ENCODE peak calls at places on chromosomes 1 and 21, in five cellular contexts. I, H, W, U and Y are unnamed samples.
A peak's percentile ranks its signal among the peaks of the same experiment; 100 is the strongest.

GRCh38 chr1:248926401-248927182 is 20.6 kb downstream of the PGBD2 start:
- DNase-seq in U (peak; percentile 52), H (peak; percentile 73), W (peak; percentile 90), I (no peak), Y (peak; percentile 42)

GRCh38 chr1:93584238-93585003 is 97.2 kb downstream of the BCAR3 start:
- DNase-seq in H (no peak), W (no peak), U (no peak), I (no peak), Y (peak; percentile 76)

GRCh38 chr1:182301467-182302198 is 90.0 kb downstream of the GLUL start:
- DNase-seq in W (no peak), H (peak; percentile 1), U (peak; percentile 50), I (peak; percentile 71), Y (peak; percentile 54)

GRCh38 chr1:115063238-115063901 is 25.9 kb downstream of the TSPAN2 start:
- DNase-seq in H (no peak), U (peak; percentile 43), I (no peak), W (peak; percentile 65), Y (no peak)

GRCh38 chr1:54051936-54052469 is 1.0 kb downstream of the TMEM59 start:
- DNase-seq in I (no peak), H (no peak), U (peak; percentile 13), W (peak; percentile 50), Y (peak; percentile 36)

GRCh38 chr1:13699510-13699909 is 478 bp upstream of the PRDM2 start:
- DNase-seq in U (peak; percentile 33), W (peak; percentile 17), I (no peak), H (no peak), Y (no peak)

GRCh38 chr1:52368383-52369172 is 2.6 kb upstream of the CC2D1B start:
- DNase-seq in W (peak; percentile 76), H (peak; percentile 32), I (no peak), U (peak; percentile 92), Y (peak; percentile 40)

GRCh38 chr1:190168893-190169292 is 308.8 kb downstream of the BRINP3 start:
- DNase-seq in H (peak; percentile 2), I (no peak), U (peak; percentile 16), W (peak; percentile 85), Y (no peak)

GRCh38 chr1:51303751-51304196 is 26.6 kb downstream of the TTC39A start:
- DNase-seq in I (peak; percentile 45), H (peak; percentile 66), W (no peak), U (no peak), Y (peak; percentile 61)

GRCh38 chr1:154186852-154187501 is 4.9 kb downstream of the TPM3 start:
- DNase-seq in U (no peak), W (no peak), H (no peak), I (no peak), Y (peak; percentile 41)
- H3K4me3 ChIP-seq in U (no peak overlapping the region), W (no peak overlapping the region), H (no peak overlapping the region), I (no peak overlapping the region), Y (no peak overlapping the region)

DNA sequence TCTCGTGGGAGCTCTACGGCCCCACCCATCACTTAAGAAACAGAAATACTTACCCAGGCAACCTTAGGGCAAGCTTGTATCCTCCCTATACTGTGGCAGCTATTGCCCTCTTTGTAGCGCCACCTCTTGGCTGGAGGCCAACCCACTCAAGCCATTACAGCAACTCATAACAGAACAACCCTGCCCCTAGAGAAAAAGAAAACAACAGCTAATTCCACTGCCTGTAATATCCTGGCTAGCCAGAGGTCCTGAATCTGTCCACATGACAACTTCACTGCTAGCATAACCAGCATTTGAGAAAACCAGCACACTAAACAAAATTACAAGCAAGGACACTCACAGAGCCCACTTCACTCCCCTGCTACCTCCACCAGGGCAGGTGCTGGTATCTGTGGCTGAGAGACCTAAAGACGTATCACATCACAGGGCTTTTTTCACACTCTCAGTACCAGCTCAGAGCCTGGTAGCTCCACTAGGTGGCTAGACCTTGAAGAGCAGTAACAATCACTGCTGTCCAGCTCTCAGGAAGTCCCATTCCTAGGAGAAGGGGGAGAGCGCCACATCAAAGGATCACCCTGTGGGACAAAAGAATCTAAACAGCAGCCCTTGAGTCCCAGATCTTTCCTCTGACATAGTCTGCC is 14.5 kb upstream of the MX1 start:
- DNase-seq in U (peak; percentile 14), H (no peak), W (peak; percentile 40), I (no peak), Y (no peak)
- TF ChIP-seq CTCF in U (peak; percentile 30), H (no peak), W (no peak), I (no peak), Y (peak; percentile 24)

DNA sequence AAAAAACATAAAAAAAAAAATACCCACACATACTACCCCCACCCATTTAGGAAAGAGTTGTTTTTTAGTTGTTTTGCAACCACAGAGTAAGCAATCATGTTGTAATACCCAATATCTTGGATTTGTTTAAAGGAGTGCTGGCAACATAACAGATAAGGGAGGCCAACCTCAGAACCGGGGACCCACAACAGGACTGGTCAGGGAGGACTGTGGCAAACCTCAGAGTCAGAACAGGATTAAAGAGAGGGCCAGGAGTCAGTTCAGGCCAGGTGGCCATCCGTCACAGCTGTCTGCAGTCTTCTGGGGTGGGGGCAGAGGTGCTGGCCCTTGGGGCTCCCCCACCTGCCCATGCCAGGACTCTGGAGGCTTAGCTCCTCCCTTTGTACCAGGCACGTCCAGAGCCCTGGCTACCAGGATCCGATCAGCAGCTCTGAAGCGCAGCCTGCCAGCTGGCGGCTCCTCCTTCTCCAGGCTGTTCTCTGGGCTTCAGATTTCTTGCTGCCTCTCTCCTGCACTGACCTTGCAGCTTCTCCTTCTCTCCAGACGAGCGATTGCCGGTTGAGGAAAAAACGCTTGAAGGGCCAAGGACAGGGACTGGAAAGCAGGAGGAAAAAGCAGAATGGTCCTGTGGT is 7.9 kb downstream of the H6PD start:
- DNase-seq in H (no peak), W (no peak), U (no peak), I (peak; percentile 95), Y (peak; percentile 97)
- H3K4me3 ChIP-seq in H (no peak overlapping the region), W (no peak overlapping the region), U (no peak overlapping the region), I (no peak overlapping the region), Y (peak overlapping the region; percentile 14)

GRCh38 chr1:156316909-156317308 is 17.8 kb upstream of the VHLL start:
- DNase-seq in H (no peak), W (no peak), I (peak; percentile 0), U (no peak), Y (no peak)

GRCh38 chr1:156320560-156320959 is 17.5 kb downstream of the CCT3 start:
- DNase-seq in W (peak; percentile 53), U (no peak), H (peak; percentile 21), I (no peak), Y (no peak)

DNA sequence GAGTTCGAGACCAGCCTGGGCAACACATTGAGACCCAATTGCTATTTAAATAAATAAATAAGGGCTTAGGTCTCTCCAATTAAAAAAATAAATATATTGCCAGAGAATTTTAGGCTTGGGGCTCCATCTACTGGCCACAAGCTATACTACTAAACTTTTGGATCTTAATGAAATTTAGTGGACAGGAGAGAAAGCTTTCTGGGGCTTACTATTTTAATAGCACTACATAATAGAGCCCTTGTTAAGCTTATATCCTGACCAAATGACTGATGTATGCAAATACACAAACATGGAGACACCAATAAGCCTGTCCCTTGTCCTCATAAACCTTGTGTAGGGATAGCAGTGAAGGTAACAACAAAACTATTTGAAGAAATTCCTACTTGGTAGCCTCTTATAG is 18.4 kb downstream of the CCT3 start:
- DNase-seq in U (peak; percentile 29), W (peak; percentile 65), H (peak; percentile 34), I (no peak), Y (peak; percentile 49)
- TF ChIP-seq CTCF in U (peak; percentile 51), W (peak; percentile 83), H (peak; percentile 63), I (peak; percentile 35), Y (peak; percentile 61)

DNA sequence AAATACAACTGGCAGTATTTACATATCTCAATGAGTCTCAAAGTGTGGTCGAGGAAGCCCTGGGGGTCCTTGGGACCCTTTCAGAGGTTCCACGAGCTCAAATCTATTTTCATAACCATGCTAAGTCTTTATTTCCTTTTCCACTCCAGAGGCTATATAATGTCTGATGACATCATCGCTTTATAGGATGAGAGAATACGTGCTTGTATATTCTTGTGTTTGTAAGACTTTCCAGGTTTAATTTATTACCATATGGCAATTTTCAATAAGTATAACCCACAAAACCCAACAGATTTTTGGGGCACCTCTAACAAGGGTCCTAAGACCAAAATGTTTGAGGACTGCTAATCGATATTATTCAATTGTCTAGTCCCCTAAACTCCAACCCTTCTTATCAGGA is 1.4 kb upstream of the SLC19A2 start:
- DNase-seq in U (no peak), W (peak; percentile 35), H (peak; percentile 15), I (no peak), Y (peak; percentile 61)
- H3K4me3 ChIP-seq in U (no peak overlapping the region), W (peak overlapping the region; percentile 76), H (no peak overlapping the region), I (no peak overlapping the region), Y (peak overlapping the region; percentile 76)

GRCh38 chr1:153958111-153958960 is at the start of gene CRTC2:
- DNase-seq in H (peak; percentile 98), W (peak; percentile 99), I (peak; percentile 100), U (peak; percentile 99), Y (peak; percentile 99)
- TF ChIP-seq CTCF in H (peak; percentile 4), W (peak; percentile 31), I (no peak), U (no peak), Y (no peak)

DNA sequence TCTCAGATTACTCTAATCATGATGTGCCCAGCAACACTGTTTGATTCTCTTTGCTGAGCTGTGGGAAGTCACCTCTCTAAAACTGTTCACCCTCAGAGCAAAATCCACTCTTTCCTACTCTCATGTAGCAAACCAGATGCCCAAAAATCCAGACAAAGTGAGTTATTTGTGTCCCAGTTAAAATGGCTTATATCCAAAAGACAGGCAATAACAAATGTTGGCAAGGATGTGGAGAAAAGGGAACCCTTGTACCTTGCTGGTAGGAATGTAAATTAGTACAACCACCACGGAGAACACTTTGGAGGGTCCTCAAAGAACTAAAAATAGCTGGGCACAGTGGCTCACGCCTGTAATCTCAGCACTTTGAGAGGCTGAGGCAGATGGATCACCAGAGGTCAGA is 384.0 kb downstream of the HHIPL2 start:
- DNase-seq in U (no peak), H (no peak), W (no peak), I (no peak), Y (no peak)
- H3K4me3 ChIP-seq in U (no peak overlapping the region), H (no peak overlapping the region), W (no peak overlapping the region), I (no peak overlapping the region), Y (no peak overlapping the region)